ENCODE peak calls at places on chromosomes 1 and 21, in ten cellular contexts. V is upper lobe of left lung; H is NCI-H2081; C is neural crest cell; D is Caki2; Z is activated CD8-positive, alpha-beta memory T cell treated with anti-CD3 and anti-CD28 coated beads for 1 hour; E is Right ventricle myocardium superior; P is heart left ventricle; O is hypothalamus; S is activated CD4-positive, alpha-beta T cell treated with anti-CD3 and anti-CD28 coated beads, Interleukin-2, amount 50 U/mL, for 4 hours. Y is an unnamed sample.

GRCh38 chr1:209040351-209040750 is 543.2 kb upstream of the CAMK1G start:
- DNase-seq in V (no peak), H (no peak), C (no peak), D (no peak), Z (no peak), E (no peak), P (no peak), O (no peak), S (no peak), Y (no peak)

GRCh38 chr21:43820466-43820865 is 31.1 kb downstream of the RRP1 start:
- DNase-seq in V (no peak), H (no peak), C (no peak), D (no peak), Z (no peak), E (peak; percentile 24), P (no peak), O (no peak), S (no peak), Y (no peak)

GRCh38 chr1:167345386-167345733 is 124.7 kb downstream of the POU2F1 start:
- DNase-seq in V (no peak), H (no peak), C (no peak), D (no peak), Z (no peak), E (no peak), P (no peak), O (no peak), S (no peak), Y (no peak)

GRCh38 chr1:24724345-24725208 is 20.7 kb upstream of the CLIC4 start:
- DNase-seq in V (no peak), H (peak; percentile 32), C (peak; percentile 46), D (peak; percentile 92), Z (no peak), E (no peak), P (no peak), O (no peak), S (no peak), Y (no peak)

GRCh38 chr1:67307251-67308060 is at the start of gene IL12RB2:
- DNase-seq in V (peak; percentile 84), H (peak; percentile 55), C (peak; percentile 17), D (no peak), Z (peak; percentile 3), E (peak; percentile 39), P (no peak), O (no peak), S (peak; percentile 18), Y (no peak)

GRCh38 chr1:5917591-5918274 is 74.5 kb downstream of the NPHP4 start:
- DNase-seq in V (no peak), H (no peak), C (no peak), D (no peak), Z (no peak), E (no peak), P (no peak), O (no peak), S (no peak), Y (no peak)

GRCh38 chr21:29258626-29259335 is 39.9 kb upstream of the BACH1 start:
- DNase-seq in V (no peak), H (no peak), C (no peak), D (peak; percentile 33), Z (no peak), E (no peak), P (no peak), O (no peak), S (no peak), Y (no peak)

GRCh38 chr1:28058168-28058567 is 30.2 kb downstream of the EYA3 start:
- DNase-seq in V (no peak), H (peak; percentile 74), C (no peak), D (no peak), Z (no peak), E (no peak), P (no peak), O (no peak), S (no peak), Y (peak; percentile 92)

GRCh38 chr1:228883535-228883934 is 148.3 kb downstream of the RHOU start:
- DNase-seq in V (no peak), H (no peak), C (no peak), D (no peak), Z (no peak), E (no peak), P (no peak), O (no peak), S (no peak), Y (no peak)

GRCh38 chr1:19365711-19366110 is 53.6 kb downstream of the SLC66A1 start:
- DNase-seq in V (no peak), H (no peak), C (no peak), D (no peak), Z (no peak), E (no peak), P (no peak), O (no peak), S (no peak), Y (no peak)

Y was measured in LNCaP clone FGC.